ENCODE peak calls at places on chromosomes 1 and 21, in six cellular contexts. One of them, this sample, is unnamed.

GRCh38 chr21:44466351-44466954 is 11.1 kb downstream of the LRRC3 start:
- DNase-seq in Calu3: no peak
- DNase-seq in tibial nerve: no peak
- DNase-seq in Peyer's patch: no peak
- DNase-seq in MCF 10A: no peak
- DNase-seq in IMR-90: no peak
- DNase-seq in this sample: no peak

GRCh38 chr1:204108312-204109141 is 35.6 kb downstream of the SOX13 start:
- DNase-seq in Calu3: no peak
- DNase-seq in tibial nerve: no peak
- DNase-seq in Peyer's patch: no peak
- DNase-seq in MCF 10A: no peak
- DNase-seq in IMR-90: no peak
- DNase-seq in this sample: no peak

GRCh38 chr1:220908757-220909156 is 29.5 kb downstream of the HLX start:
- DNase-seq in Calu3: peak; percentile 33
- DNase-seq in tibial nerve: no peak
- DNase-seq in Peyer's patch: no peak
- DNase-seq in MCF 10A: peak; percentile 56
- DNase-seq in IMR-90: peak; percentile 44
- DNase-seq in this sample: no peak

GRCh38 chr1:210654176-210654786 is 325.6 kb downstream of the HHAT start:
- DNase-seq in Calu3: no peak
- DNase-seq in tibial nerve: no peak
- DNase-seq in Peyer's patch: no peak
- DNase-seq in MCF 10A: peak; percentile 53
- DNase-seq in IMR-90: no peak
- DNase-seq in this sample: no peak

GRCh38 chr1:225697437-225697836 is 44.5 kb upstream of the ENAH start:
- DNase-seq in Calu3: no peak
- DNase-seq in tibial nerve: no peak
- DNase-seq in Peyer's patch: no peak
- DNase-seq in MCF 10A: no peak
- DNase-seq in IMR-90: no peak
- DNase-seq in this sample: no peak

GRCh38 chr1:30511563-30512252 is 211.7 kb downstream of the MATN1 start:
- DNase-seq in Calu3: no peak
- DNase-seq in tibial nerve: no peak
- DNase-seq in Peyer's patch: no peak
- DNase-seq in MCF 10A: peak; percentile 27
- DNase-seq in IMR-90: peak; percentile 6
- DNase-seq in this sample: peak; percentile 70

GRCh38 chr1:218209351-218209861 is 75.7 kb upstream of the RRP15 start:
- DNase-seq in Calu3: no peak
- DNase-seq in tibial nerve: no peak
- DNase-seq in Peyer's patch: no peak
- DNase-seq in MCF 10A: peak; percentile 67
- DNase-seq in IMR-90: peak; percentile 93
- DNase-seq in this sample: no peak

GRCh38 chr1:219292341-219292740 is 118.7 kb downstream of the LYPLAL1 start:
- DNase-seq in Calu3: no peak
- DNase-seq in tibial nerve: no peak
- DNase-seq in Peyer's patch: no peak
- DNase-seq in MCF 10A: no peak
- DNase-seq in IMR-90: no peak
- DNase-seq in this sample: no peak

GRCh38 chr1:157170677-157171515 is 32.7 kb upstream of the ETV3 start:
- DNase-seq in Calu3: peak; percentile 86
- DNase-seq in tibial nerve: peak; percentile 29
- DNase-seq in Peyer's patch: peak; percentile 32
- DNase-seq in MCF 10A: peak; percentile 57
- DNase-seq in IMR-90: no peak
- DNase-seq in this sample: no peak

GRCh38 chr1:176786274-176786673 is 323.3 kb downstream of the PAPPA2 start:
- DNase-seq in Calu3: no peak
- DNase-seq in tibial nerve: no peak
- DNase-seq in Peyer's patch: no peak
- DNase-seq in MCF 10A: no peak
- DNase-seq in IMR-90: no peak
- DNase-seq in this sample: no peak

GRCh38 chr1:110171134-110171733 is 20.9 kb downstream of the SLC6A17 start:
- DNase-seq in Calu3: no peak
- DNase-seq in tibial nerve: no peak
- DNase-seq in Peyer's patch: no peak
- DNase-seq in MCF 10A: no peak
- DNase-seq in IMR-90: no peak
- DNase-seq in this sample: no peak

GRCh38 chr1:109193653-109194590 is 19.8 kb upstream of the SARS1 start:
- DNase-seq in Calu3: peak; percentile 74
- DNase-seq in tibial nerve: peak; percentile 21
- DNase-seq in Peyer's patch: peak; percentile 47
- DNase-seq in MCF 10A: peak; percentile 58
- DNase-seq in IMR-90: no peak
- DNase-seq in this sample: no peak

GRCh38 chr1:58465825-58466617 is 80.5 kb downstream of the OMA1 start:
- DNase-seq in Calu3: no peak
- DNase-seq in tibial nerve: no peak
- DNase-seq in Peyer's patch: no peak
- DNase-seq in MCF 10A: no peak
- DNase-seq in IMR-90: no peak
- DNase-seq in this sample: no peak

GRCh38 chr1:45337630-45338320 is 2.2 kb upstream of the TOE1 start:
- DNase-seq in Calu3: no peak
- DNase-seq in tibial nerve: no peak
- DNase-seq in Peyer's patch: no peak
- DNase-seq in MCF 10A: no peak
- DNase-seq in IMR-90: no peak
- DNase-seq in this sample: no peak

GRCh38 chr1:158798531-158798930 is 17.5 kb upstream of the OR6N2 start:
- DNase-seq in Calu3: no peak
- DNase-seq in tibial nerve: no peak
- DNase-seq in Peyer's patch: no peak
- DNase-seq in MCF 10A: no peak
- DNase-seq in IMR-90: no peak
- DNase-seq in this sample: no peak

GRCh38 chr1:158794247-158794646 is 13.2 kb upstream of the OR6N2 start:
- DNase-seq in Calu3: no peak
- DNase-seq in tibial nerve: no peak
- DNase-seq in Peyer's patch: no peak
- DNase-seq in MCF 10A: no peak
- DNase-seq in IMR-90: no peak
- DNase-seq in this sample: no peak

DNA sequence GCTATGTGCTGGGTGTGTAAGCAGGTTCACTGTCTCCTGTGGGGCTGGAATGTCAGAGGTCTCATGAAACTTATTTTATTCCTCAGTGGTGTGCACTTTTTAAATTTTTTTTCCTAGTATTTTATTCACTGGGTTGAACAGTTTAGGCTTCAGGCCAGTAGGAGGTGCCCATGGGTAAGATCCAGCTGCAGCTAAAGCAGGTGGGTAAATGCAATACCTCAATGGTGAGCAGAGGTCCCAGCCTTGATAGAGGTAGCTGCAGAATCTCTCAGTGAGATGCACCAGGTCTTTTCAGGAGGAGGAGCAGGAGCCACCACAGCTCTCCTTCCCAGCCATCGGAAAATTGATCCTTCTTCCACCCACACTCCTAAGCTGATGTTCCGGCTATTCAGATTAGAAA is 12.6 kb upstream of the OR6N2 start:
- DNase-seq in Calu3: no peak
- DNase-seq in tibial nerve: no peak
- DNase-seq in Peyer's patch: no peak
- DNase-seq in MCF 10A: peak; percentile 27
- DNase-seq in IMR-90: no peak
- DNase-seq in this sample: no peak
- TF ChIP-seq CTCF in Calu3: no peak
- TF ChIP-seq CTCF in tibial nerve: no peak
- TF ChIP-seq CTCF in Peyer's patch: peak; percentile 9
- TF ChIP-seq CTCF in MCF 10A: peak; percentile 25
- TF ChIP-seq CTCF in IMR-90: peak; percentile 22
- TF ChIP-seq CTCF in this sample: no peak

GRCh38 chr1:61213612-61214011 is 131.3 kb downstream of the NFIA start:
- DNase-seq in Calu3: no peak
- DNase-seq in tibial nerve: no peak
- DNase-seq in Peyer's patch: no peak
- DNase-seq in MCF 10A: no peak
- DNase-seq in IMR-90: no peak
- DNase-seq in this sample: no peak

GRCh38 chr1:61208815-61209214 is 126.5 kb downstream of the NFIA start:
- DNase-seq in Calu3: no peak
- DNase-seq in tibial nerve: no peak
- DNase-seq in Peyer's patch: no peak
- DNase-seq in MCF 10A: no peak
- DNase-seq in IMR-90: no peak
- DNase-seq in this sample: no peak

GRCh38 chr1:61208172-61208571 is 125.8 kb downstream of the NFIA start:
- DNase-seq in Calu3: no peak
- DNase-seq in tibial nerve: no peak
- DNase-seq in Peyer's patch: no peak
- DNase-seq in MCF 10A: no peak
- DNase-seq in IMR-90: no peak
- DNase-seq in this sample: no peak

GRCh38 chr1:61207416-61207815 is 125.1 kb downstream of the NFIA start:
- DNase-seq in Calu3: no peak
- DNase-seq in tibial nerve: no peak
- DNase-seq in Peyer's patch: no peak
- DNase-seq in MCF 10A: no peak
- DNase-seq in IMR-90: no peak
- DNase-seq in this sample: no peak

DNA sequence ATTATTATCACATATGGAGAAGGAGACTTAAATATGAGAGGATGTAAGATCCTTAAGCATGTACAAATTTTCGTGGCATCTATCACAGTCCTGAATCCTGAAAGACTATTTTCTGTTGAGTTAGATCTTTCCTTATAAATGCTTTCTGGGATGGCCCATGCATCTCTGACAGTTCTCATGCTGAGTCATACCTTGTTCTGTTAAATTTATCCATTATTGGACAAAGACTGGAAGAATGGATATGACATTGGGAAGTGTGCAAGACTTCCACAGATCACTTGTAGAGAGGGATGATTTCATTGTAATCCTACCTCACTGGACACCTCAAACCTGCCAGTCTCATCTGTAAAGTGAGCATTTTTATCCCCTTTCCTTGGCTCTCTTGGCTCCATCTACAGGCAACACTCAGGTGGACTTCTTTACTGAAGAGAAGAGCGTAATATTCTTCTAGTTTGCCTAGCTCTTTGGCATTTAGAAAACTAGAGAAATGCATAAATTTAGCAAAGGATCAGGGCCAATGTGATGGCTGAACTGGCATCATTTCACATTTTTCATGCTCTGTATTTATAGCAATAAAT is 128.2 kb downstream of the NFIA start:
- DNase-seq in Calu3: no peak
- DNase-seq in tibial nerve: no peak
- DNase-seq in Peyer's patch: no peak
- DNase-seq in MCF 10A: no peak
- DNase-seq in IMR-90: peak; percentile 3
- DNase-seq in this sample: no peak
- TF ChIP-seq CTCF in Calu3: no peak
- TF ChIP-seq CTCF in tibial nerve: no peak
- TF ChIP-seq CTCF in Peyer's patch: peak; percentile 7
- TF ChIP-seq CTCF in MCF 10A: peak; percentile 13
- TF ChIP-seq CTCF in IMR-90: no peak
- TF ChIP-seq CTCF in this sample: peak; percentile 20

GRCh38 chr1:65525297-65526048 is 105.0 kb downstream of the LEPR start:
- DNase-seq in Calu3: no peak
- DNase-seq in tibial nerve: no peak
- DNase-seq in Peyer's patch: no peak
- DNase-seq in MCF 10A: no peak
- DNase-seq in IMR-90: no peak
- DNase-seq in this sample: no peak

GRCh38 chr1:65527672-65528071 is 107.2 kb downstream of the LEPR start:
- DNase-seq in Calu3: no peak
- DNase-seq in tibial nerve: no peak
- DNase-seq in Peyer's patch: no peak
- DNase-seq in MCF 10A: no peak
- DNase-seq in IMR-90: no peak
- DNase-seq in this sample: no peak

GRCh38 chr1:65527211-65527610 is 106.7 kb downstream of the LEPR start:
- DNase-seq in Calu3: no peak
- DNase-seq in tibial nerve: no peak
- DNase-seq in Peyer's patch: no peak
- DNase-seq in MCF 10A: peak; percentile 45
- DNase-seq in IMR-90: peak; percentile 41
- DNase-seq in this sample: no peak

GRCh38 chr1:65526049-65526556 is 105.6 kb downstream of the LEPR start:
- DNase-seq in Calu3: no peak
- DNase-seq in tibial nerve: no peak
- DNase-seq in Peyer's patch: no peak
- DNase-seq in MCF 10A: no peak
- DNase-seq in IMR-90: no peak
- DNase-seq in this sample: no peak

GRCh38 chr1:65528104-65528503 is 107.6 kb downstream of the LEPR start:
- DNase-seq in Calu3: no peak
- DNase-seq in tibial nerve: no peak
- DNase-seq in Peyer's patch: no peak
- DNase-seq in MCF 10A: no peak
- DNase-seq in IMR-90: no peak
- DNase-seq in this sample: no peak
- TF ChIP-seq CTCF in Calu3: peak; percentile 25
- TF ChIP-seq CTCF in tibial nerve: peak; percentile 20
- TF ChIP-seq CTCF in Peyer's patch: no peak
- TF ChIP-seq CTCF in MCF 10A: no peak
- TF ChIP-seq CTCF in IMR-90: peak; percentile 21
- TF ChIP-seq CTCF in this sample: peak; percentile 34

GRCh38 chr1:216830836-216831235 is 107.6 kb upstream of the ESRRG start:
- DNase-seq in Calu3: no peak
- DNase-seq in tibial nerve: no peak
- DNase-seq in Peyer's patch: no peak
- DNase-seq in MCF 10A: no peak
- DNase-seq in IMR-90: no peak
- DNase-seq in this sample: no peak
- TF ChIP-seq CTCF in Calu3: no peak
- TF ChIP-seq CTCF in tibial nerve: no peak
- TF ChIP-seq CTCF in Peyer's patch: no peak
- TF ChIP-seq CTCF in MCF 10A: no peak
- TF ChIP-seq CTCF in IMR-90: no peak
- TF ChIP-seq CTCF in this sample: no peak

GRCh38 chr1:40855513-40855912 is 6.7 kb downstream of the CITED4 start:
- DNase-seq in Calu3: no peak
- DNase-seq in tibial nerve: no peak
- DNase-seq in Peyer's patch: no peak
- DNase-seq in MCF 10A: no peak
- DNase-seq in IMR-90: no peak
- DNase-seq in this sample: no peak
- TF ChIP-seq CTCF in Calu3: peak; percentile 31
- TF ChIP-seq CTCF in tibial nerve: no peak
- TF ChIP-seq CTCF in Peyer's patch: peak; percentile 6
- TF ChIP-seq CTCF in MCF 10A: peak; percentile 30
- TF ChIP-seq CTCF in IMR-90: peak; percentile 16
- TF ChIP-seq CTCF in this sample: peak; percentile 43